ENCODE peak calls at places on chromosomes 3 and 15, in nine cellular contexts. S is EL, A is neural crest cell, N is mucosa of descending colon, U is fibroblast of pulmonary artery, Q is hepatocyte, W is brain microvascular endothelial cell, V is NCI-H2171, E is endothelial cell. F is an unnamed sample.

GRCh38 chr3:113234688-113235260 is 23.4 kb downstream of the BOC start:
- DNase-seq in S (peak; percentile 27), A (no peak), N (no peak), U (peak; percentile 24), Q (no peak), W (no peak), V (no peak), E (no peak), F (no peak)

GRCh38 chr15:55008397-55008796 is 188.3 kb downstream of the RSL24D1 start:
- DNase-seq in S (no peak), A (no peak), N (no peak), U (no peak), Q (no peak), W (no peak), V (no peak), E (no peak), F (no peak)

GRCh38 chr3:127770671-127771370 is 51.5 kb downstream of the MGLL start:
- DNase-seq in S (peak; percentile 63), A (no peak), N (no peak), U (no peak), Q (no peak), W (no peak), V (no peak), E (no peak), F (no peak)

GRCh38 chr3:68239542-68239941 is 585.1 kb upstream of the SUCLG2 start:
- DNase-seq in S (no peak), A (no peak), N (no peak), U (no peak), Q (no peak), W (no peak), V (no peak), E (no peak), F (no peak)

GRCh38 chr3:181622365-181622764 is 89.4 kb upstream of the SOX2 start:
- DNase-seq in S (no peak), A (no peak), N (no peak), U (peak; percentile 59), Q (no peak), W (no peak), V (no peak), E (no peak), F (peak; percentile 61)

GRCh38 chr15:72068826-72069225 is 49.1 kb downstream of the MYO9A start:
- DNase-seq in S (no peak), A (no peak), N (no peak), U (no peak), Q (no peak), W (no peak), V (no peak), E (no peak), F (no peak)

GRCh38 chr3:187736418-187736871 is 8.8 kb downstream of the BCL6 start:
- DNase-seq in S (peak; percentile 60), A (no peak), N (no peak), U (peak; percentile 76), Q (no peak), W (peak; percentile 45), V (no peak), E (no peak), F (peak; percentile 73)

GRCh38 chr15:101635944-101636727 is 16.0 kb downstream of the TM2D3 start:
- DNase-seq in S (no peak), A (no peak), N (no peak), U (no peak), Q (no peak), W (no peak), V (no peak), E (no peak), F (no peak)

GRCh38 chr3:70726096-70726745 is 413.8 kb upstream of the MDFIC2 start:
- DNase-seq in S (no peak), A (no peak), N (no peak), U (no peak), Q (no peak), W (peak; percentile 20), V (no peak), E (no peak), F (no peak)

GRCh38 chr3:38006445-38006995 is 15.9 kb downstream of the VILL start:
- DNase-seq in S (no peak), A (no peak), N (peak; percentile 57), U (no peak), Q (no peak), W (no peak), V (no peak), E (no peak), F (no peak)

GRCh38 chr15:45943255-45943654 is 308.4 kb downstream of the SQOR start:
- DNase-seq in S (no peak), A (no peak), N (no peak), U (no peak), Q (peak; percentile 32), W (no peak), V (no peak), E (no peak), F (no peak)

GRCh38 chr15:27342991-27343390 is 372.0 kb downstream of the GABRG3 start:
- DNase-seq in S (no peak), A (no peak), N (no peak), U (no peak), Q (no peak), W (no peak), V (no peak), E (no peak), F (no peak)

F was measured in A172.